ENCODE peak calls at places on chromosomes 13 and 19, in ten cellular contexts. One of them, this sample, is unnamed.

GRCh38 chr13:113009743-113010509 is 40.9 kb downstream of the MCF2L start:
- DNase-seq in neural crest cell: no peak
- DNase-seq in germinal center: no peak
- DNase-seq in HS-5: no peak
- DNase-seq in HEK293T: no peak
- DNase-seq in NCI-H1694 treated with DMSO at 0.1 percent for 48 hours: no peak
- DNase-seq in GM12865: no peak
- DNase-seq in fibroblast of the aortic adventitia: no peak
- DNase-seq in IMR-90: no peak
- DNase-seq in lung microvascular endothelial cell: peak
- DNase-seq in this sample: no peak

GRCh38 chr13:34638897-34639296 is 303.2 kb upstream of the NBEA start:
- DNase-seq in neural crest cell: no peak
- DNase-seq in germinal center: no peak
- DNase-seq in HS-5: no peak
- DNase-seq in HEK293T: no peak
- DNase-seq in NCI-H1694 treated with DMSO at 0.1 percent for 48 hours: no peak
- DNase-seq in GM12865: no peak
- DNase-seq in fibroblast of the aortic adventitia: no peak
- DNase-seq in IMR-90: no peak
- DNase-seq in lung microvascular endothelial cell: no peak
- DNase-seq in this sample: no peak

GRCh38 chr13:113142876-113143275 is 15.6 kb upstream of the PROZ start:
- DNase-seq in neural crest cell: no peak
- DNase-seq in germinal center: no peak
- DNase-seq in HS-5: no peak
- DNase-seq in HEK293T: no peak
- DNase-seq in NCI-H1694 treated with DMSO at 0.1 percent for 48 hours: no peak
- DNase-seq in GM12865: no peak
- DNase-seq in fibroblast of the aortic adventitia: no peak
- DNase-seq in IMR-90: no peak
- DNase-seq in lung microvascular endothelial cell: no peak
- DNase-seq in this sample: no peak

GRCh38 chr19:10237702-10238101 is 6.6 kb upstream of the S1PR2 start:
- DNase-seq in neural crest cell: no peak
- DNase-seq in germinal center: no peak
- DNase-seq in HS-5: no peak
- DNase-seq in HEK293T: no peak
- DNase-seq in NCI-H1694 treated with DMSO at 0.1 percent for 48 hours: no peak
- DNase-seq in GM12865: no peak
- DNase-seq in fibroblast of the aortic adventitia: no peak
- DNase-seq in IMR-90: no peak
- DNase-seq in lung microvascular endothelial cell: no peak
- DNase-seq in this sample: no peak

GRCh38 chr19:45403781-45404556 is 900 bp downstream of the PPP1R13L start:
- DNase-seq in neural crest cell: peak
- DNase-seq in germinal center: peak
- DNase-seq in HS-5: no peak
- DNase-seq in HEK293T: peak
- DNase-seq in NCI-H1694 treated with DMSO at 0.1 percent for 48 hours: peak
- DNase-seq in GM12865: peak
- DNase-seq in fibroblast of the aortic adventitia: no peak
- DNase-seq in IMR-90: no peak
- DNase-seq in lung microvascular endothelial cell: peak
- DNase-seq in this sample: peak

GRCh38 chr19:35294328-35294727 is 2.4 kb downstream of the MAG start:
- DNase-seq in neural crest cell: no peak
- DNase-seq in germinal center: no peak
- DNase-seq in HS-5: no peak
- DNase-seq in HEK293T: no peak
- DNase-seq in NCI-H1694 treated with DMSO at 0.1 percent for 48 hours: no peak
- DNase-seq in GM12865: no peak
- DNase-seq in fibroblast of the aortic adventitia: no peak
- DNase-seq in IMR-90: no peak
- DNase-seq in lung microvascular endothelial cell: no peak
- DNase-seq in this sample: no peak

GRCh38 chr19:55641376-55642152 is 762 bp downstream of the ZNF580 start:
- DNase-seq in neural crest cell: no peak
- DNase-seq in germinal center: peak
- DNase-seq in HS-5: no peak
- DNase-seq in HEK293T: no peak
- DNase-seq in NCI-H1694 treated with DMSO at 0.1 percent for 48 hours: no peak
- DNase-seq in GM12865: peak
- DNase-seq in fibroblast of the aortic adventitia: peak
- DNase-seq in IMR-90: peak
- DNase-seq in lung microvascular endothelial cell: peak
- DNase-seq in this sample: peak

GRCh38 chr13:98998831-98999634 is 21.2 kb upstream of the DOCK9 start:
- DNase-seq in neural crest cell: no peak
- DNase-seq in germinal center: no peak
- DNase-seq in HS-5: no peak
- DNase-seq in HEK293T: no peak
- DNase-seq in NCI-H1694 treated with DMSO at 0.1 percent for 48 hours: no peak
- DNase-seq in GM12865: peak
- DNase-seq in fibroblast of the aortic adventitia: no peak
- DNase-seq in IMR-90: no peak
- DNase-seq in lung microvascular endothelial cell: peak
- DNase-seq in this sample: no peak

GRCh38 chr19:57771417-57771816 is 1.9 kb downstream of the ZNF586 start:
- DNase-seq in neural crest cell: no peak
- DNase-seq in germinal center: peak
- DNase-seq in HS-5: no peak
- DNase-seq in HEK293T: no peak
- DNase-seq in NCI-H1694 treated with DMSO at 0.1 percent for 48 hours: no peak
- DNase-seq in GM12865: peak
- DNase-seq in fibroblast of the aortic adventitia: no peak
- DNase-seq in IMR-90: no peak
- DNase-seq in lung microvascular endothelial cell: no peak
- DNase-seq in this sample: no peak

GRCh38 chr13:98544105-98544710 is 32.7 kb downstream of the STK24 start:
- DNase-seq in neural crest cell: no peak
- DNase-seq in germinal center: no peak
- DNase-seq in HS-5: no peak
- DNase-seq in HEK293T: no peak
- DNase-seq in NCI-H1694 treated with DMSO at 0.1 percent for 48 hours: no peak
- DNase-seq in GM12865: no peak
- DNase-seq in fibroblast of the aortic adventitia: no peak
- DNase-seq in IMR-90: no peak
- DNase-seq in lung microvascular endothelial cell: no peak
- DNase-seq in this sample: no peak

This sample was measured in cardiac muscle cell.